ENCODE peak calls at places on chromosomes 2 and 18, in eight cellular contexts. One of them, this sample, is unnamed.

GRCh38 chr2:60633615-60634014 is 80.2 kb upstream of the BCL11A start:
- DNase-seq in putamen: no peak
- DNase-seq in AG04450: no peak
- DNase-seq in T-helper 22 cell: no peak
- DNase-seq in stomach: no peak
- DNase-seq in NCI-H1694 treated with DMSO at 0.1 percent for 48 hours: no peak
- DNase-seq in T-helper 17 cell: no peak
- DNase-seq in OCI-LY7: no peak
- DNase-seq in this sample: no peak

GRCh38 chr2:212892193-212892592 is 259.2 kb downstream of the IKZF2 start:
- DNase-seq in putamen: no peak
- DNase-seq in AG04450: peak
- DNase-seq in T-helper 22 cell: no peak
- DNase-seq in stomach: no peak
- DNase-seq in NCI-H1694 treated with DMSO at 0.1 percent for 48 hours: peak
- DNase-seq in T-helper 17 cell: no peak
- DNase-seq in OCI-LY7: peak
- DNase-seq in this sample: peak

GRCh38 chr18:40464032-40464431 is 1491.0 kb upstream of the PIK3C3 start:
- DNase-seq in putamen: no peak
- DNase-seq in AG04450: no peak
- DNase-seq in T-helper 22 cell: no peak
- DNase-seq in stomach: no peak
- DNase-seq in NCI-H1694 treated with DMSO at 0.1 percent for 48 hours: no peak
- DNase-seq in T-helper 17 cell: no peak
- DNase-seq in OCI-LY7: no peak
- DNase-seq in this sample: no peak

GRCh38 chr2:43458002-43458628 is 137.7 kb downstream of the THADA start:
- DNase-seq in putamen: no peak
- DNase-seq in AG04450: peak
- DNase-seq in T-helper 22 cell: no peak
- DNase-seq in stomach: no peak
- DNase-seq in NCI-H1694 treated with DMSO at 0.1 percent for 48 hours: no peak
- DNase-seq in T-helper 17 cell: no peak
- DNase-seq in OCI-LY7: no peak
- DNase-seq in this sample: no peak

GRCh38 chr2:167196461-167197252 is 308.4 kb downstream of the XIRP2 start:
- DNase-seq in putamen: no peak
- DNase-seq in AG04450: peak
- DNase-seq in T-helper 22 cell: no peak
- DNase-seq in stomach: no peak
- DNase-seq in NCI-H1694 treated with DMSO at 0.1 percent for 48 hours: peak
- DNase-seq in T-helper 17 cell: no peak
- DNase-seq in OCI-LY7: no peak
- DNase-seq in this sample: no peak

GRCh38 chr2:170486730-170487129 is 228.4 kb upstream of the SP5 start:
- DNase-seq in putamen: no peak
- DNase-seq in AG04450: no peak
- DNase-seq in T-helper 22 cell: no peak
- DNase-seq in stomach: no peak
- DNase-seq in NCI-H1694 treated with DMSO at 0.1 percent for 48 hours: no peak
- DNase-seq in T-helper 17 cell: no peak
- DNase-seq in OCI-LY7: no peak
- DNase-seq in this sample: peak

GRCh38 chr2:200454839-200455801 is 54.7 kb downstream of the KCTD18 start:
- DNase-seq in putamen: no peak
- DNase-seq in AG04450: no peak
- DNase-seq in T-helper 22 cell: no peak
- DNase-seq in stomach: no peak
- DNase-seq in NCI-H1694 treated with DMSO at 0.1 percent for 48 hours: no peak
- DNase-seq in T-helper 17 cell: no peak
- DNase-seq in OCI-LY7: no peak
- DNase-seq in this sample: no peak

GRCh38 chr2:239814136-239814916 is 210.8 kb downstream of the NDUFA10 start:
- DNase-seq in putamen: no peak
- DNase-seq in AG04450: no peak
- DNase-seq in T-helper 22 cell: no peak
- DNase-seq in stomach: no peak
- DNase-seq in NCI-H1694 treated with DMSO at 0.1 percent for 48 hours: no peak
- DNase-seq in T-helper 17 cell: no peak
- DNase-seq in OCI-LY7: no peak
- DNase-seq in this sample: no peak

GRCh38 chr18:23032030-23032582 is 99.0 kb downstream of the RBBP8 start:
- DNase-seq in putamen: no peak
- DNase-seq in AG04450: peak
- DNase-seq in T-helper 22 cell: no peak
- DNase-seq in stomach: no peak
- DNase-seq in NCI-H1694 treated with DMSO at 0.1 percent for 48 hours: no peak
- DNase-seq in T-helper 17 cell: no peak
- DNase-seq in OCI-LY7: no peak
- DNase-seq in this sample: no peak

GRCh38 chr2:160928854-160929301 is 231.3 kb upstream of the TANK start:
- DNase-seq in putamen: no peak
- DNase-seq in AG04450: no peak
- DNase-seq in T-helper 22 cell: no peak
- DNase-seq in stomach: no peak
- DNase-seq in NCI-H1694 treated with DMSO at 0.1 percent for 48 hours: no peak
- DNase-seq in T-helper 17 cell: no peak
- DNase-seq in OCI-LY7: no peak
- DNase-seq in this sample: no peak

GRCh38 chr18:58671941-58672565 is 788 bp downstream of the MALT1 start:
- DNase-seq in putamen: no peak
- DNase-seq in AG04450: no peak
- DNase-seq in T-helper 22 cell: no peak
- DNase-seq in stomach: peak
- DNase-seq in NCI-H1694 treated with DMSO at 0.1 percent for 48 hours: no peak
- DNase-seq in T-helper 17 cell: no peak
- DNase-seq in OCI-LY7: peak
- DNase-seq in this sample: peak

GRCh38 chr2:128452536-128453530 is 134.2 kb upstream of the HS6ST1 start:
- DNase-seq in putamen: no peak
- DNase-seq in AG04450: no peak
- DNase-seq in T-helper 22 cell: no peak
- DNase-seq in stomach: peak
- DNase-seq in NCI-H1694 treated with DMSO at 0.1 percent for 48 hours: no peak
- DNase-seq in T-helper 17 cell: no peak
- DNase-seq in OCI-LY7: no peak
- DNase-seq in this sample: no peak

GRCh38 chr2:589551-589950 is 87.7 kb downstream of the TMEM18 start:
- DNase-seq in putamen: no peak
- DNase-seq in AG04450: no peak
- DNase-seq in T-helper 22 cell: no peak
- DNase-seq in stomach: peak
- DNase-seq in NCI-H1694 treated with DMSO at 0.1 percent for 48 hours: no peak
- DNase-seq in T-helper 17 cell: no peak
- DNase-seq in OCI-LY7: no peak
- DNase-seq in this sample: no peak

GRCh38 chr2:71605781-71606241 is 152.4 kb downstream of the DYSF start:
- DNase-seq in putamen: no peak
- DNase-seq in AG04450: no peak
- DNase-seq in T-helper 22 cell: no peak
- DNase-seq in stomach: peak
- DNase-seq in NCI-H1694 treated with DMSO at 0.1 percent for 48 hours: no peak
- DNase-seq in T-helper 17 cell: no peak
- DNase-seq in OCI-LY7: no peak
- DNase-seq in this sample: no peak

GRCh38 chr2:176074919-176075425 is 8.8 kb downstream of the EVX2 start:
- DNase-seq in putamen: no peak
- DNase-seq in AG04450: no peak
- DNase-seq in T-helper 22 cell: no peak
- DNase-seq in stomach: no peak
- DNase-seq in NCI-H1694 treated with DMSO at 0.1 percent for 48 hours: no peak
- DNase-seq in T-helper 17 cell: no peak
- DNase-seq in OCI-LY7: no peak
- DNase-seq in this sample: no peak

GRCh38 chr2:1047485-1047884 is 96.8 kb downstream of the SNTG2 start:
- DNase-seq in putamen: no peak
- DNase-seq in AG04450: no peak
- DNase-seq in T-helper 22 cell: no peak
- DNase-seq in stomach: no peak
- DNase-seq in NCI-H1694 treated with DMSO at 0.1 percent for 48 hours: no peak
- DNase-seq in T-helper 17 cell: no peak
- DNase-seq in OCI-LY7: peak
- DNase-seq in this sample: no peak

GRCh38 chr18:37294951-37295350 is 270.6 kb downstream of the CELF4 start:
- DNase-seq in putamen: no peak
- DNase-seq in AG04450: no peak
- DNase-seq in T-helper 22 cell: no peak
- DNase-seq in stomach: no peak
- DNase-seq in NCI-H1694 treated with DMSO at 0.1 percent for 48 hours: peak
- DNase-seq in T-helper 17 cell: no peak
- DNase-seq in OCI-LY7: peak
- DNase-seq in this sample: no peak

GRCh38 chr18:48538531-48539405 is at the start of gene CTIF:
- DNase-seq in putamen: peak
- DNase-seq in AG04450: peak
- DNase-seq in T-helper 22 cell: peak
- DNase-seq in stomach: peak
- DNase-seq in NCI-H1694 treated with DMSO at 0.1 percent for 48 hours: peak
- DNase-seq in T-helper 17 cell: peak
- DNase-seq in OCI-LY7: no peak
- DNase-seq in this sample: peak

GRCh38 chr2:73983322-73984202 is 1.1 kb upstream of the TET3 start:
- DNase-seq in putamen: no peak
- DNase-seq in AG04450: no peak
- DNase-seq in T-helper 22 cell: no peak
- DNase-seq in stomach: peak
- DNase-seq in NCI-H1694 treated with DMSO at 0.1 percent for 48 hours: no peak
- DNase-seq in T-helper 17 cell: no peak
- DNase-seq in OCI-LY7: peak
- DNase-seq in this sample: peak

GRCh38 chr2:205692095-205692494 is 9.8 kb downstream of the NRP2 start:
- DNase-seq in putamen: no peak
- DNase-seq in AG04450: no peak
- DNase-seq in T-helper 22 cell: no peak
- DNase-seq in stomach: no peak
- DNase-seq in NCI-H1694 treated with DMSO at 0.1 percent for 48 hours: no peak
- DNase-seq in T-helper 17 cell: no peak
- DNase-seq in OCI-LY7: no peak
- DNase-seq in this sample: no peak

GRCh38 chr18:5164903-5165302 is 32.2 kb downstream of the AKAIN1 start:
- DNase-seq in putamen: no peak
- DNase-seq in AG04450: no peak
- DNase-seq in T-helper 22 cell: no peak
- DNase-seq in stomach: no peak
- DNase-seq in NCI-H1694 treated with DMSO at 0.1 percent for 48 hours: no peak
- DNase-seq in T-helper 17 cell: no peak
- DNase-seq in OCI-LY7: no peak
- DNase-seq in this sample: no peak

GRCh38 chr2:127160676-127161075 is 53.7 kb upstream of the BIN1 start:
- DNase-seq in putamen: no peak
- DNase-seq in AG04450: no peak
- DNase-seq in T-helper 22 cell: no peak
- DNase-seq in stomach: peak
- DNase-seq in NCI-H1694 treated with DMSO at 0.1 percent for 48 hours: no peak
- DNase-seq in T-helper 17 cell: no peak
- DNase-seq in OCI-LY7: no peak
- DNase-seq in this sample: no peak

GRCh38 chr2:56522605-56523089 is 338.9 kb downstream of the CCDC85A start:
- DNase-seq in putamen: no peak
- DNase-seq in AG04450: no peak
- DNase-seq in T-helper 22 cell: no peak
- DNase-seq in stomach: peak
- DNase-seq in NCI-H1694 treated with DMSO at 0.1 percent for 48 hours: peak
- DNase-seq in T-helper 17 cell: no peak
- DNase-seq in OCI-LY7: no peak
- DNase-seq in this sample: no peak

GRCh38 chr2:234164499-234165409 is 114.3 kb downstream of the SPP2 start:
- DNase-seq in putamen: no peak
- DNase-seq in AG04450: no peak
- DNase-seq in T-helper 22 cell: peak
- DNase-seq in stomach: no peak
- DNase-seq in NCI-H1694 treated with DMSO at 0.1 percent for 48 hours: no peak
- DNase-seq in T-helper 17 cell: no peak
- DNase-seq in OCI-LY7: peak
- DNase-seq in this sample: no peak

GRCh38 chr2:101418704-101419663 is 31.7 kb upstream of the CREG2 start:
- DNase-seq in putamen: peak
- DNase-seq in AG04450: peak
- DNase-seq in T-helper 22 cell: peak
- DNase-seq in stomach: peak
- DNase-seq in NCI-H1694 treated with DMSO at 0.1 percent for 48 hours: peak
- DNase-seq in T-helper 17 cell: no peak
- DNase-seq in OCI-LY7: peak
- DNase-seq in this sample: peak

GRCh38 chr2:10847008-10847407 is 34.4 kb upstream of the PDIA6 start:
- DNase-seq in putamen: no peak
- DNase-seq in AG04450: no peak
- DNase-seq in T-helper 22 cell: no peak
- DNase-seq in stomach: no peak
- DNase-seq in NCI-H1694 treated with DMSO at 0.1 percent for 48 hours: no peak
- DNase-seq in T-helper 17 cell: no peak
- DNase-seq in OCI-LY7: no peak
- DNase-seq in this sample: no peak

GRCh38 chr18:42417189-42417588 is 462.2 kb downstream of the PIK3C3 start:
- DNase-seq in putamen: no peak
- DNase-seq in AG04450: no peak
- DNase-seq in T-helper 22 cell: no peak
- DNase-seq in stomach: no peak
- DNase-seq in NCI-H1694 treated with DMSO at 0.1 percent for 48 hours: no peak
- DNase-seq in T-helper 17 cell: no peak
- DNase-seq in OCI-LY7: no peak
- DNase-seq in this sample: no peak

GRCh38 chr2:55165567-55165966 is 66.5 kb downstream of the CLHC1 start:
- DNase-seq in putamen: no peak
- DNase-seq in AG04450: no peak
- DNase-seq in T-helper 22 cell: no peak
- DNase-seq in stomach: no peak
- DNase-seq in NCI-H1694 treated with DMSO at 0.1 percent for 48 hours: no peak
- DNase-seq in T-helper 17 cell: no peak
- DNase-seq in OCI-LY7: no peak
- DNase-seq in this sample: peak

GRCh38 chr2:56168163-56168562 is 15.6 kb upstream of the CCDC85A start:
- DNase-seq in putamen: no peak
- DNase-seq in AG04450: no peak
- DNase-seq in T-helper 22 cell: no peak
- DNase-seq in stomach: no peak
- DNase-seq in NCI-H1694 treated with DMSO at 0.1 percent for 48 hours: no peak
- DNase-seq in T-helper 17 cell: no peak
- DNase-seq in OCI-LY7: no peak
- DNase-seq in this sample: no peak

GRCh38 chr2:28129955-28130695 is 239.6 kb downstream of the BABAM2 start:
- DNase-seq in putamen: no peak
- DNase-seq in AG04450: no peak
- DNase-seq in T-helper 22 cell: no peak
- DNase-seq in stomach: no peak
- DNase-seq in NCI-H1694 treated with DMSO at 0.1 percent for 48 hours: no peak
- DNase-seq in T-helper 17 cell: no peak
- DNase-seq in OCI-LY7: no peak
- DNase-seq in this sample: no peak